ENCODE peak calls at places on chromosomes 11 and 22, in four cellular contexts. One of them, this sample, is unnamed.

GRCh38 chr11:31804439-31805036 is 6.6 kb downstream of the PAX6 start:
- DNase-seq in activated CD4-positive, alpha-beta T cell treated with anti-CD3 and anti-CD28 coated beads, Interleukin-2, amount 10 ng/mL, durations not matched to agents 7 days and 5 days: no peak
- DNase-seq in AG08396: peak; percentile 19
- DNase-seq in heart left ventricle: no peak
- DNase-seq in this sample: no peak

GRCh38 chr11:121393855-121394254 is 58.3 kb upstream of the SORL1 start:
- DNase-seq in activated CD4-positive, alpha-beta T cell treated with anti-CD3 and anti-CD28 coated beads, Interleukin-2, amount 10 ng/mL, durations not matched to agents 7 days and 5 days: no peak
- DNase-seq in AG08396: no peak
- DNase-seq in heart left ventricle: no peak
- DNase-seq in this sample: no peak

GRCh38 chr11:122159173-122159701 is 43.2 kb upstream of the BLID start:
- DNase-seq in activated CD4-positive, alpha-beta T cell treated with anti-CD3 and anti-CD28 coated beads, Interleukin-2, amount 10 ng/mL, durations not matched to agents 7 days and 5 days: no peak
- DNase-seq in AG08396: no peak
- DNase-seq in heart left ventricle: peak; percentile 38
- DNase-seq in this sample: no peak

GRCh38 chr11:617248-617911 is 1.6 kb upstream of the IRF7 start:
- DNase-seq in activated CD4-positive, alpha-beta T cell treated with anti-CD3 and anti-CD28 coated beads, Interleukin-2, amount 10 ng/mL, durations not matched to agents 7 days and 5 days: no peak
- DNase-seq in AG08396: no peak
- DNase-seq in heart left ventricle: no peak
- DNase-seq in this sample: peak; percentile 81

GRCh38 chr11:67583319-67584204 is at the start of gene GSTP1:
- DNase-seq in activated CD4-positive, alpha-beta T cell treated with anti-CD3 and anti-CD28 coated beads, Interleukin-2, amount 10 ng/mL, durations not matched to agents 7 days and 5 days: peak; percentile 76
- DNase-seq in AG08396: peak; percentile 97
- DNase-seq in heart left ventricle: peak; percentile 96
- DNase-seq in this sample: peak; percentile 93

GRCh38 chr22:37619991-37620390 is 11.4 kb downstream of the GGA1 start:
- DNase-seq in activated CD4-positive, alpha-beta T cell treated with anti-CD3 and anti-CD28 coated beads, Interleukin-2, amount 10 ng/mL, durations not matched to agents 7 days and 5 days: no peak
- DNase-seq in AG08396: no peak
- DNase-seq in heart left ventricle: no peak
- DNase-seq in this sample: no peak

GRCh38 chr11:114821626-114822025 is 143.3 kb downstream of the NXPE2 start:
- DNase-seq in activated CD4-positive, alpha-beta T cell treated with anti-CD3 and anti-CD28 coated beads, Interleukin-2, amount 10 ng/mL, durations not matched to agents 7 days and 5 days: no peak
- DNase-seq in AG08396: no peak
- DNase-seq in heart left ventricle: no peak
- DNase-seq in this sample: no peak

GRCh38 chr11:108985611-108986279 is 320.9 kb downstream of the DDX10 start:
- DNase-seq in activated CD4-positive, alpha-beta T cell treated with anti-CD3 and anti-CD28 coated beads, Interleukin-2, amount 10 ng/mL, durations not matched to agents 7 days and 5 days: no peak
- DNase-seq in AG08396: peak; percentile 29
- DNase-seq in heart left ventricle: no peak
- DNase-seq in this sample: no peak

GRCh38 chr11:48384670-48385069 is 18.4 kb upstream of the OR4C5 start:
- DNase-seq in activated CD4-positive, alpha-beta T cell treated with anti-CD3 and anti-CD28 coated beads, Interleukin-2, amount 10 ng/mL, durations not matched to agents 7 days and 5 days: no peak
- DNase-seq in AG08396: no peak
- DNase-seq in heart left ventricle: no peak
- DNase-seq in this sample: no peak

GRCh38 chr11:7538466-7539454 is 25.0 kb downstream of the PPFIBP2 start:
- DNase-seq in activated CD4-positive, alpha-beta T cell treated with anti-CD3 and anti-CD28 coated beads, Interleukin-2, amount 10 ng/mL, durations not matched to agents 7 days and 5 days: no peak
- DNase-seq in AG08396: no peak
- DNase-seq in heart left ventricle: no peak
- DNase-seq in this sample: no peak

GRCh38 chr22:29813563-29813962 is 24.5 kb downstream of the ASCC2 start:
- DNase-seq in activated CD4-positive, alpha-beta T cell treated with anti-CD3 and anti-CD28 coated beads, Interleukin-2, amount 10 ng/mL, durations not matched to agents 7 days and 5 days: no peak
- DNase-seq in AG08396: no peak
- DNase-seq in heart left ventricle: no peak
- DNase-seq in this sample: no peak

GRCh38 chr22:48315415-48316244 is 1512.0 kb downstream of the BRD1 start:
- DNase-seq in activated CD4-positive, alpha-beta T cell treated with anti-CD3 and anti-CD28 coated beads, Interleukin-2, amount 10 ng/mL, durations not matched to agents 7 days and 5 days: no peak
- DNase-seq in AG08396: no peak
- DNase-seq in heart left ventricle: no peak
- DNase-seq in this sample: no peak

GRCh38 chr11:92765965-92766371 is 203.5 kb upstream of the MTNR1B start:
- DNase-seq in activated CD4-positive, alpha-beta T cell treated with anti-CD3 and anti-CD28 coated beads, Interleukin-2, amount 10 ng/mL, durations not matched to agents 7 days and 5 days: peak; percentile 6
- DNase-seq in AG08396: no peak
- DNase-seq in heart left ventricle: peak; percentile 27
- DNase-seq in this sample: no peak

GRCh38 chr11:73308963-73309960 is 1.2 kb downstream of the ARHGEF17 start:
- DNase-seq in activated CD4-positive, alpha-beta T cell treated with anti-CD3 and anti-CD28 coated beads, Interleukin-2, amount 10 ng/mL, durations not matched to agents 7 days and 5 days: no peak
- DNase-seq in AG08396: peak; percentile 95
- DNase-seq in heart left ventricle: peak; percentile 96
- DNase-seq in this sample: peak; percentile 80

GRCh38 chr22:30564766-30565118 is 9.7 kb downstream of the GAL3ST1 start:
- DNase-seq in activated CD4-positive, alpha-beta T cell treated with anti-CD3 and anti-CD28 coated beads, Interleukin-2, amount 10 ng/mL, durations not matched to agents 7 days and 5 days: no peak
- DNase-seq in AG08396: no peak
- DNase-seq in heart left ventricle: no peak
- DNase-seq in this sample: no peak

GRCh38 chr11:134584706-134585445 is 172.8 kb upstream of the B3GAT1 start:
- DNase-seq in activated CD4-positive, alpha-beta T cell treated with anti-CD3 and anti-CD28 coated beads, Interleukin-2, amount 10 ng/mL, durations not matched to agents 7 days and 5 days: peak; percentile 1
- DNase-seq in AG08396: no peak
- DNase-seq in heart left ventricle: peak; percentile 49
- DNase-seq in this sample: no peak

GRCh38 chr11:44944181-44944852 is 6.4 kb downstream of the TP53I11 start:
- DNase-seq in activated CD4-positive, alpha-beta T cell treated with anti-CD3 and anti-CD28 coated beads, Interleukin-2, amount 10 ng/mL, durations not matched to agents 7 days and 5 days: no peak
- DNase-seq in AG08396: no peak
- DNase-seq in heart left ventricle: no peak
- DNase-seq in this sample: no peak

GRCh38 chr22:42676059-42676607 is 26.9 kb upstream of the CYB5R3 start:
- DNase-seq in activated CD4-positive, alpha-beta T cell treated with anti-CD3 and anti-CD28 coated beads, Interleukin-2, amount 10 ng/mL, durations not matched to agents 7 days and 5 days: no peak
- DNase-seq in AG08396: no peak
- DNase-seq in heart left ventricle: peak; percentile 46
- DNase-seq in this sample: no peak

GRCh38 chr11:125368757-125369156 is 127.3 kb downstream of the FEZ1 start:
- DNase-seq in activated CD4-positive, alpha-beta T cell treated with anti-CD3 and anti-CD28 coated beads, Interleukin-2, amount 10 ng/mL, durations not matched to agents 7 days and 5 days: no peak
- DNase-seq in AG08396: no peak
- DNase-seq in heart left ventricle: no peak
- DNase-seq in this sample: no peak

GRCh38 chr22:29765905-29766631 is 739 bp downstream of the ZMAT5 start:
- DNase-seq in activated CD4-positive, alpha-beta T cell treated with anti-CD3 and anti-CD28 coated beads, Interleukin-2, amount 10 ng/mL, durations not matched to agents 7 days and 5 days: peak; percentile 32
- DNase-seq in AG08396: no peak
- DNase-seq in heart left ventricle: no peak
- DNase-seq in this sample: peak; percentile 34

GRCh38 chr11:2249191-2249916 is 21.0 kb downstream of the ASCL2 start:
- DNase-seq in activated CD4-positive, alpha-beta T cell treated with anti-CD3 and anti-CD28 coated beads, Interleukin-2, amount 10 ng/mL, durations not matched to agents 7 days and 5 days: no peak
- DNase-seq in AG08396: no peak
- DNase-seq in heart left ventricle: no peak
- DNase-seq in this sample: no peak

GRCh38 chr11:73236879-73237278 is 18.8 kb downstream of the P2RY2 start:
- DNase-seq in activated CD4-positive, alpha-beta T cell treated with anti-CD3 and anti-CD28 coated beads, Interleukin-2, amount 10 ng/mL, durations not matched to agents 7 days and 5 days: peak; percentile 35
- DNase-seq in AG08396: peak; percentile 63
- DNase-seq in heart left ventricle: peak; percentile 75
- DNase-seq in this sample: peak; percentile 60

GRCh38 chr22:37459211-37459610 is 27.0 kb downstream of the MFNG start:
- DNase-seq in activated CD4-positive, alpha-beta T cell treated with anti-CD3 and anti-CD28 coated beads, Interleukin-2, amount 10 ng/mL, durations not matched to agents 7 days and 5 days: no peak
- DNase-seq in AG08396: no peak
- DNase-seq in heart left ventricle: no peak
- DNase-seq in this sample: no peak

GRCh38 chr11:85694385-85694980 is 8.5 kb upstream of the CCDC89 start:
- DNase-seq in activated CD4-positive, alpha-beta T cell treated with anti-CD3 and anti-CD28 coated beads, Interleukin-2, amount 10 ng/mL, durations not matched to agents 7 days and 5 days: peak; percentile 47
- DNase-seq in AG08396: peak; percentile 22
- DNase-seq in heart left ventricle: no peak
- DNase-seq in this sample: no peak

GRCh38 chr22:50696251-50696798 is 23.7 kb downstream of the SHANK3 start:
- DNase-seq in activated CD4-positive, alpha-beta T cell treated with anti-CD3 and anti-CD28 coated beads, Interleukin-2, amount 10 ng/mL, durations not matched to agents 7 days and 5 days: no peak
- DNase-seq in AG08396: no peak
- DNase-seq in heart left ventricle: peak; percentile 3
- DNase-seq in this sample: no peak

GRCh38 chr11:93131709-93132108 is 66.1 kb downstream of the SLC36A4 start:
- DNase-seq in activated CD4-positive, alpha-beta T cell treated with anti-CD3 and anti-CD28 coated beads, Interleukin-2, amount 10 ng/mL, durations not matched to agents 7 days and 5 days: no peak
- DNase-seq in AG08396: no peak
- DNase-seq in heart left ventricle: no peak
- DNase-seq in this sample: no peak

GRCh38 chr22:36332623-36333331 is 55.0 kb downstream of the MYH9 start:
- DNase-seq in activated CD4-positive, alpha-beta T cell treated with anti-CD3 and anti-CD28 coated beads, Interleukin-2, amount 10 ng/mL, durations not matched to agents 7 days and 5 days: peak; percentile 76
- DNase-seq in AG08396: no peak
- DNase-seq in heart left ventricle: no peak
- DNase-seq in this sample: peak; percentile 55

GRCh38 chr11:40118026-40118425 is 1341.4 kb downstream of the LRRC4C start:
- DNase-seq in activated CD4-positive, alpha-beta T cell treated with anti-CD3 and anti-CD28 coated beads, Interleukin-2, amount 10 ng/mL, durations not matched to agents 7 days and 5 days: no peak
- DNase-seq in AG08396: no peak
- DNase-seq in heart left ventricle: no peak
- DNase-seq in this sample: no peak

GRCh38 chr11:102620858-102621561 is 4.1 kb downstream of the MMP20 start:
- DNase-seq in activated CD4-positive, alpha-beta T cell treated with anti-CD3 and anti-CD28 coated beads, Interleukin-2, amount 10 ng/mL, durations not matched to agents 7 days and 5 days: no peak
- DNase-seq in AG08396: no peak
- DNase-seq in heart left ventricle: no peak
- DNase-seq in this sample: no peak

GRCh38 chr11:59510917-59511589 is at the start of gene OR4D9:
- DNase-seq in activated CD4-positive, alpha-beta T cell treated with anti-CD3 and anti-CD28 coated beads, Interleukin-2, amount 10 ng/mL, durations not matched to agents 7 days and 5 days: peak; percentile 37
- DNase-seq in AG08396: no peak
- DNase-seq in heart left ventricle: no peak
- DNase-seq in this sample: no peak

GRCh38 chr11:120594746-120595145 is 83.2 kb downstream of the GRIK4 start:
- DNase-seq in activated CD4-positive, alpha-beta T cell treated with anti-CD3 and anti-CD28 coated beads, Interleukin-2, amount 10 ng/mL, durations not matched to agents 7 days and 5 days: no peak
- DNase-seq in AG08396: no peak
- DNase-seq in heart left ventricle: no peak
- DNase-seq in this sample: no peak